ENCODE peak calls at places on chromosomes 5 and 9, in nine cellular contexts. B, P, D, M, F, U, C, L and H are unnamed samples.
A peak's percentile ranks its signal among the peaks of the same experiment; 100 is the strongest.

GRCh38 chr5:106269252-106269843 is 1401.4 kb downstream of the EFNA5 start:
- DNase-seq in C (no peak), L (no peak), P (no peak), B (peak; percentile 25), U (no peak), D (peak; percentile 65), F (no peak), M (no peak), H (no peak)

GRCh38 chr9:113907282-113907681 is 31.2 kb downstream of the ZNF618 start:
- DNase-seq in U (no peak), P (no peak), C (no peak), B (no peak), F (no peak), M (no peak), L (no peak), D (no peak), H (no peak)

GRCh38 chr5:140182803-140183367 is 7.9 kb downstream of the CYSTM1 start:
- DNase-seq in C (peak; percentile 60), M (no peak), B (peak; percentile 30), D (no peak), P (no peak), F (peak; percentile 32), L (peak; percentile 77), U (no peak), H (no peak)

GRCh38 chr9:106307670-106308069 is 555.3 kb upstream of the ZNF462 start:
- DNase-seq in U (no peak), C (no peak), B (no peak), L (no peak), F (no peak), P (no peak), D (peak; percentile 57), M (no peak), H (no peak)

GRCh38 chr5:97163360-97163764 is 19.7 kb downstream of the RIOK2 start:
- DNase-seq in B (no peak), F (no peak), U (no peak), P (no peak), D (peak; percentile 23), M (no peak), C (no peak), L (no peak), H (no peak)

GRCh38 chr9:28093141-28093540 is 519.9 kb upstream of the C9orf72 start:
- DNase-seq in F (no peak), U (no peak), B (peak; percentile 50), D (no peak), M (no peak), L (peak; percentile 43), P (no peak), C (no peak), H (no peak)

GRCh38 chr5:75706775-75707174 is 10.5 kb downstream of the POC5 start:
- DNase-seq in L (no peak), P (no peak), C (no peak), M (no peak), D (no peak), B (no peak), F (no peak), U (no peak), H (no peak)

GRCh38 chr5:111119856-111120255 is 27.7 kb downstream of the WDR36 start:
- DNase-seq in P (no peak), C (no peak), B (no peak), D (no peak), L (no peak), F (no peak), M (no peak), U (no peak), H (no peak)

GRCh38 chr5:161544350-161544765 is 2.2 kb downstream of the GABRB2 start:
- DNase-seq in C (peak; percentile 42), M (peak; percentile 42), D (peak; percentile 33), B (peak; percentile 78), P (no peak), U (peak; percentile 53), L (peak; percentile 82), F (no peak), H (no peak)

GRCh38 chr5:98992552-98992951 is 63.7 kb upstream of the CHD1 start:
- DNase-seq in B (no peak), D (no peak), F (no peak), C (no peak), M (no peak), U (no peak), L (no peak), P (no peak), H (no peak)

GRCh38 chr9:129221979-129222635 is 44.0 kb upstream of the IER5L start:
- DNase-seq in D (no peak), B (no peak), M (no peak), U (no peak), F (no peak), L (peak; percentile 75), P (no peak), C (no peak), H (no peak)

GRCh38 chr9:129223551-129224208 is 45.6 kb upstream of the IER5L start:
- DNase-seq in B (no peak), F (no peak), D (no peak), L (no peak), P (no peak), M (no peak), C (no peak), U (no peak), H (no peak)

GRCh38 chr9:129224618-129225017 is 46.6 kb upstream of the IER5L start:
- DNase-seq in F (no peak), L (no peak), B (no peak), M (no peak), P (no peak), D (no peak), C (no peak), U (no peak), H (no peak)

GRCh38 chr9:129221233-129221632 is 43.2 kb upstream of the IER5L start:
- DNase-seq in B (no peak), C (no peak), L (no peak), M (no peak), F (no peak), U (peak; percentile 24), D (no peak), P (no peak), H (no peak)

DNA sequence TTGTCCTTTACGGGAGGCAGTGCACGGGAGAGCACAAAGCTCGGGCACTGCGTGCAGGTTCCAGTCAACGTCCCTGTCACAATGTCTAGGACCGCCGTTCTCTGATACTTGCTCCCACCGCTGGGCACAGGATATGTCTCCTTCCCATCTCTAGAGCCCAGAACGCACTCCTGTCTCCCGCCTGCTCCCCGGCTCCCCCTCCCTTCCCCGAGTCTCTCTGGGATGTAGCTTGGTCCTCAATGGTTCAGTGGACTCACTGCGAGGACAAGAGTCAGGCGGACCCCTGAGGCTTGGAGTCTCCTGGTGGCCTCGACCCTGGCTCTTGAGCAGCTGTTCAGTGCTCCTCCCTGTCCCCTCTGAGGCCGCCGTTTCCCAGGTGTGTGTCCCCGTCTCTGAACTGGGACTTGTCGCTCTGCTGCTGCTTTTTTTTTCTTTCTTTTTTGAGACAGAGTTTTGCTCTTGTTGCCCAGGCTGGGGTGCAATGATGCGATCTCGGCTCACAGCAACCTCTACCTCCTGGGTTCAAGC is 44.7 kb upstream of the IER5L start:
- DNase-seq in U (no peak), D (no peak), F (no peak), C (no peak), P (no peak), B (no peak), L (no peak), M (no peak), H (no peak)
- H3K4me1 ChIP-seq in U (peaks cover 7% of the 10 kb centered on the region), D (no peaks in the 10 kb centered on the region), F (peaks cover 32% of the 10 kb centered on the region), C (no peaks in the 10 kb centered on the region), P (peaks cover 17% of the 10 kb centered on the region), B (peaks cover 15% of the 10 kb centered on the region), L (no peaks in the 10 kb centered on the region), M (peaks cover 8% of the 10 kb centered on the region), H (peaks cover 28% of the 10 kb centered on the region)

GRCh38 chr9:137317021-137317978 is 15.2 kb upstream of the NRARP start:
- DNase-seq in U (no peak), L (peak; percentile 58), C (peak; percentile 47), P (no peak), D (no peak), B (peak; percentile 10), F (peak; percentile 14), M (peak; percentile 33), H (no peak)

GRCh38 chr9:137314561-137315560 is 12.8 kb upstream of the NRARP start:
- DNase-seq in U (no peak), D (no peak), C (peak; percentile 50), L (peak; percentile 71), P (peak; percentile 15), M (peak; percentile 36), F (peak; percentile 19), B (peak; percentile 13), H (no peak)

GRCh38 chr9:137313956-137314560 is 12.0 kb upstream of the NRARP start:
- DNase-seq in L (peak; percentile 63), M (peak; percentile 43), B (no peak), F (peak; percentile 17), P (no peak), U (no peak), D (no peak), C (peak; percentile 38), H (no peak)

GRCh38 chr9:137316012-137316981 is 14.2 kb upstream of the NRARP start:
- DNase-seq in F (peak; percentile 68), D (peak; percentile 51), P (peak; percentile 15), C (peak; percentile 55), U (no peak), M (peak; percentile 43), B (peak; percentile 85), L (peak; percentile 88), H (no peak)

DNA sequence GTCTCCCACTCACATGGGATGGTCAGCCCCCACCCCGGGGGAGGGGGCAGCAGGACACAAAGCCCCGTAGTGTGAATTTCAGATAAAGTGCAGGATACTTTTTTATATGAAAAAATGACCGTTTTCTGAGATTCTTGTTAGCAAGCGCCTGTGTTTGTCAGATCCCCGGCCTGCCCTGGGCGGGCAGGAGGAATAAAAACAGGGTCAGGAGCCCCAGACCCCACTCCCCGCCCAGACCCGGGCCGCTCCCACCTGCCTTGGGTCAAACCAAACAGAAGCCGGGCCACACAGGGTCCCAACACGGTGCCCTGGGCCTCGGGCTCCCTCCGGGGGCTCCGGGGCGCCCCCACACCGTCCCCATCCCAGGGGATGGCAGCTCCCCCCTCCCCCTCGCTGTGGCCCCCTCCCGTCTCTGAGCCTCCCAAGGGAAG is 13.5 kb upstream of the NRARP start:
- DNase-seq in D (no peak), P (no peak), U (no peak), B (no peak), M (no peak), L (no peak), C (peak; percentile 35), F (no peak), H (no peak)
- H3K27me3 ChIP-seq in D (no peaks in the 10 kb centered on the region), P (peaks cover 9% of the 10 kb centered on the region), U (no peaks in the 10 kb centered on the region), B (no peaks in the 10 kb centered on the region), M (no peaks in the 10 kb centered on the region), L (no peaks in the 10 kb centered on the region), C (no peaks in the 10 kb centered on the region), F (peaks cover 34% of the 10 kb centered on the region), H (no peaks in the 10 kb centered on the region)

GRCh38 chr5:142839711-142840441 is 69.7 kb downstream of the ARHGAP26 start:
- DNase-seq in D (peak; percentile 47), U (no peak), L (no peak), C (peak; percentile 83), M (no peak), B (no peak), F (peak; percentile 64), P (peak; percentile 88), H (peak; percentile 89)
- H3K4me1 ChIP-seq in D (peaks cover 27% of the 10 kb centered on the region), U (no peaks in the 10 kb centered on the region), L (no peaks in the 10 kb centered on the region), C (peaks cover 12% of the 10 kb centered on the region), M (peaks cover 22% of the 10 kb centered on the region), B (peaks cover 16% of the 10 kb centered on the region), F (peaks cover 90% of the 10 kb centered on the region), P (peaks cover 6% of the 10 kb centered on the region), H (peaks cover 86% of the 10 kb centered on the region)

DNA sequence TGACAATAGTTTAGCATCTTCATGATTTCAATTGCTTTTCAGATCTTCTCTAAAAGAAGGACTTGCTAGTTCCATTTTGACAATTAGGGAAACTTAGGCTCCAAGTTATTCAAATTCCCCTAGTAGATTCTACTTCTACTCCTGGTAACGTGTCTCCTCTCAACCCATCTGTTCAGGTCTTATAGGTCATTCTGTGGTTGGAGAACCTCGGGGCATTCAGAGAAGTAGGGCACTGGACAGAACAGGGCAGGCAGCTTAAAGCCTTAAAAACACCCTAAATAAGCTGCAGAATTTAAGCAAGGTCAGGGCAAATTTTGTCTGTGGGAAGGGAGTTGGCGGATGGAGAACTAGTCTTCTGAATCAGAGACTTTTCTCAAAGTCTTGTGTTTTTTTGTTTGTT is 132.4 kb downstream of the TMEM174 start:
- DNase-seq in M (no peak), U (no peak), P (no peak), D (no peak), F (no peak), B (no peak), C (no peak), L (no peak), H (no peak)
- H3K27me3 ChIP-seq in M (no peaks in the 10 kb centered on the region), U (no peaks in the 10 kb centered on the region), P (peaks cover 7% of the 10 kb centered on the region), D (no peaks in the 10 kb centered on the region), F (peaks cover 100% of the 10 kb centered on the region), B (peaks cover 89% of the 10 kb centered on the region), C (no peaks in the 10 kb centered on the region), L (peaks cover 100% of the 10 kb centered on the region), H (peaks cover 41% of the 10 kb centered on the region)